ENCODE peak calls at places on chromosomes 4 and X, in four cellular contexts. O, G, N and S are unnamed samples.

GRCh38 chrX:143632625-143633387 is 3.1 kb downstream of the SLITRK4 start:
- DNase-seq in O (no peak), G (no peak), N (peak; percentile 1), S (no peak)

GRCh38 chrX:129577473-129577872 is 37.4 kb downstream of the OCRL start:
- DNase-seq in N (no peak), O (peak; percentile 74), G (peak; percentile 80), S (no peak)

GRCh38 chrX:56029188-56029587 is 203.0 kb upstream of the KLF8 start:
- DNase-seq in N (no peak), O (no peak), G (no peak), S (no peak)

GRCh38 chrX:130144509-130144908 is 21.1 kb downstream of the AIFM1 start:
- DNase-seq in G (no peak), O (peak; percentile 33), N (no peak), S (no peak)

GRCh38 chrX:153727108-153727931 is 2.7 kb downstream of the ABCD1 start:
- DNase-seq in G (no peak), O (no peak), N (no peak), S (peak; percentile 73)

GRCh38 chrX:73563740-73564073 is 710 bp downstream of the CHIC1 start:
- DNase-seq in O (peak; percentile 3), G (no peak), N (no peak), S (no peak)

GRCh38 chr4:98617358-98618047 is 40.9 kb downstream of the TSPAN5 start:
- DNase-seq in O (no peak), N (no peak), G (no peak), S (no peak)

GRCh38 chr4:7156273-7157139 is 35.8 kb upstream of the SORCS2 start:
- DNase-seq in G (peak; percentile 30), O (no peak), N (peak; percentile 53), S (peak; percentile 51)

GRCh38 chr4:113394730-113395530 is 345.5 kb downstream of the ANK2 start:
- DNase-seq in G (peak; percentile 76), N (peak; percentile 90), O (peak; percentile 60), S (peak; percentile 64)

GRCh38 chrX:119655125-119655524 is 37.8 kb downstream of the SEPTIN6 start:
- DNase-seq in O (peak; percentile 89), G (peak; percentile 43), N (no peak), S (peak; percentile 41)

GRCh38 chrX:264634-265455 is 16.3 kb upstream of the PLCXD1 start:
- DNase-seq in N (no peak), O (no peak), G (no peak), S (no peak)

GRCh38 chrX:153732406-153732805 is 7.8 kb downstream of the ABCD1 start:
- DNase-seq in N (no peak), G (no peak), O (no peak), S (no peak)

GRCh38 chr4:25178838-25179261 is 18.6 kb upstream of the SEPSECS start:
- DNase-seq in O (no peak), G (no peak), N (no peak), S (no peak)

GRCh38 chrX:17738002-17738713 is 865 bp downstream of the SCML1 start:
- DNase-seq in N (peak; percentile 19), G (no peak), O (peak; percentile 41), S (peak; percentile 52)

GRCh38 chrX:74924449-74925209 is 623 bp downstream of the NEXMIF start:
- DNase-seq in G (no peak), N (peak; percentile 28), O (peak; percentile 1), S (peak; percentile 33)

GRCh38 chr4:181308476-181309170 is 934.6 kb upstream of the TENM3 start:
- DNase-seq in G (no peak), N (no peak), O (no peak), S (no peak)

GRCh38 chrX:114800719-114801118 is 216.7 kb downstream of the IL13RA2 start:
- DNase-seq in G (peak; percentile 54), O (peak; percentile 2), N (no peak), S (no peak)

GRCh38 chr4:110005461-110006056 is 92.9 kb downstream of the EGF start:
- DNase-seq in O (peak; percentile 59), G (peak; percentile 65), N (peak; percentile 82), S (no peak)

GRCh38 chr4:21726255-21726815 is 222.2 kb downstream of the KCNIP4 start:
- DNase-seq in G (no peak), O (peak; percentile 49), N (no peak), S (no peak)

GRCh38 chrX:44043496-44043895 is 70.3 kb upstream of the NDP start:
- DNase-seq in N (no peak), O (peak; percentile 13), G (no peak), S (no peak)

GRCh38 chr4:155615054-155615887 is 51.4 kb upstream of the GUCY1A1 start:
- DNase-seq in G (no peak), N (no peak), O (no peak), S (no peak)

GRCh38 chr4:61994036-61994435 is 793.9 kb downstream of the ADGRL3 start:
- DNase-seq in G (no peak), N (no peak), O (peak; percentile 72), S (no peak)

GRCh38 chrX:152600853-152601635 is 36.7 kb upstream of the GABRQ start:
- DNase-seq in O (peak; percentile 3), N (peak; percentile 17), G (peak; percentile 11), S (no peak)

GRCh38 chr4:45944000-45944399 is 179.9 kb downstream of the GABRG1 start:
- DNase-seq in N (peak; percentile 8), G (peak; percentile 10), O (no peak), S (no peak)

GRCh38 chrX:36787787-36788186 is 220.4 kb upstream of the FAM47C start:
- DNase-seq in O (no peak), G (no peak), N (no peak), S (no peak)

GRCh38 chrX:103919336-103919682 is 43.1 kb upstream of the TMSB15B start:
- DNase-seq in O (peak; percentile 44), G (no peak), N (no peak), S (no peak)

GRCh38 chr4:104446431-104446925 is 48.2 kb downstream of the CXXC4 start:
- DNase-seq in G (no peak), O (no peak), N (no peak), S (no peak)

GRCh38 chr4:121764702-121765367 is at the start of gene SMIM43:
- DNase-seq in N (peak; percentile 49), G (no peak), O (no peak), S (peak; percentile 22)

GRCh38 chrX:56728321-56728720 is 722 bp upstream of the NBDY start:
- DNase-seq in O (no peak), N (peak; percentile 3), G (no peak), S (no peak)

GRCh38 chrX:33194876-33195433 is 16.4 kb downstream of the DMD start:
- DNase-seq in O (peak; percentile 2), N (no peak), G (no peak), S (no peak)

GRCh38 chr4:185820119-185821028 is 8.4 kb upstream of the SORBS2 start:
- DNase-seq in N (no peak), O (no peak), G (no peak), S (no peak)

GRCh38 chr4:114081783-114082182 is 102.3 kb upstream of the ARSJ start:
- DNase-seq in N (no peak), O (no peak), G (no peak), S (no peak)

DNA sequence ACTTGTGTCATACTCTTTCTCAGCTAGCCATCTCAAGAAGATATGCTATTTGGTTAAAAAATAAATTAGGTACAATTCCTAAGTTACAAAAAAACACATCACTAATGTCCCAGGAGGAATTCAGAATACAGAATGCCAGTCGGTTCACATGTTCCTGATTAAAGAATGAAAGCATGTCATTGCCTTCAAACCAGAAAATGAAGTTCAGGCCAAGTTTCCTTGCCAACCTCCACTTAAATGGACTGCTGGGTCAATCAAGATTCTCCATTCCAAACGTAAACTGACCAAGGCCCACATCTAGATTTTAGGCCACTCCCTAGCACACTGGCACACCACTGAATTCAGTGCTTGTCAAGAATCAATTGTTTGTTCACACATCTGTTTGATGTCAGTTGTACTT is 6.5 kb downstream of the PIGA start:
- DNase-seq in N (no peak), O (no peak), G (no peak), S (no peak)
- H3K27ac ChIP-seq in N (no peak overlapping the region), O (no peak overlapping the region), G (no peak overlapping the region), S (no peak overlapping the region)

DNA sequence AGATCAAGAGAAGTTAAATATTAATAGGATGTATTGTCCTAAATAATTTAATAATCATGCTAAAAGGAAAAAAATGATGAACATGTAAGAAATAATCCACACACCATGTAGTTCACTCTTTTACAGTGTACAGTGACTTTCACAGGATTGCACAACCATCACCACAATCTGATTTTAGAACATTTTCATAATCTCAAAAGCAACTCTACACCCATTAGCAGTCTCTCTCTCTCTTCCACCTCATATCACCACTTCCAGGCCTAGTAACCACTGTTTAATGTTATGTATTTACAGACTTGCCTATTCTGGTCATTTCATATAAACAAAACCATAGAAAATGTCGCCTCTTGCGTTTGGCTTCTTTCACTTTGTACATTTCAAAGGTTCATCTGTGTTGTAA is 153.4 kb downstream of the FSTL5 start:
- DNase-seq in G (no peak), N (no peak), O (peak; percentile 2), S (no peak)
- H3K27ac ChIP-seq in G (no peak overlapping the region), N (no peak overlapping the region), O (no peak overlapping the region), S (no peak overlapping the region)

GRCh38 chr4:2096073-2096609 is 37.0 kb downstream of the NAT8L start:
- DNase-seq in O (no peak), N (no peak), G (no peak), S (no peak)
- H3K27ac ChIP-seq in O (no peak overlapping the region), N (no peak overlapping the region), G (no peak overlapping the region), S (no peak overlapping the region)

GRCh38 chr4:168879178-168879577 is 130.9 kb downstream of the CBR4 start:
- DNase-seq in N (no peak), G (no peak), O (no peak), S (no peak)

GRCh38 chr4:168880087-168880675 is 129.9 kb downstream of the CBR4 start:
- DNase-seq in O (peak; percentile 80), G (no peak), N (no peak), S (no peak)

GRCh38 chr4:168877779-168878491 is 132.1 kb downstream of the CBR4 start:
- DNase-seq in O (no peak), N (no peak), G (no peak), S (peak; percentile 68)

GRCh38 chr4:168876106-168876505 is 133.9 kb downstream of the CBR4 start:
- DNase-seq in G (no peak), O (no peak), N (no peak), S (no peak)

DNA sequence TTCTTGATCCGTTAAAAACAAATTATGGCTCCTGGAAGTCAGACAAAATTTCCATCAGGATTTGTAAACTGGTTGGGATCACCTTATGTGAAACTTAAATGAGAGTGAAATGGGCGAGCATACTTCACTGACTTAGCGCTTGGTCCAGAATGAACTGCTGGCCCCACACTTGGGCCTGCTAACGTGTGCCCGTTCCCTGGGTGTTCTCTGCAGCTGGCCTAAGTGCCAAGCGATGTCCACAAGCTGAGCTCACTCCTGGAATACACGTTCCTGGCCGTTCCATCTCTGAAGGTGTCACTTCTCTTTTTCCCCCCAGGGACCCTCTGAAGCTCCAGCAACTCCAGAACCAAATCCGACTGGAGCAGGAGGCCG is 132.7 kb downstream of the CBR4 start:
- DNase-seq in N (no peak), G (no peak), O (no peak), S (no peak)
- H3K27ac ChIP-seq in N (no peak overlapping the region), G (no peak overlapping the region), O (peak overlapping the region; percentile 51), S (peak overlapping the region; percentile 69)

DNA sequence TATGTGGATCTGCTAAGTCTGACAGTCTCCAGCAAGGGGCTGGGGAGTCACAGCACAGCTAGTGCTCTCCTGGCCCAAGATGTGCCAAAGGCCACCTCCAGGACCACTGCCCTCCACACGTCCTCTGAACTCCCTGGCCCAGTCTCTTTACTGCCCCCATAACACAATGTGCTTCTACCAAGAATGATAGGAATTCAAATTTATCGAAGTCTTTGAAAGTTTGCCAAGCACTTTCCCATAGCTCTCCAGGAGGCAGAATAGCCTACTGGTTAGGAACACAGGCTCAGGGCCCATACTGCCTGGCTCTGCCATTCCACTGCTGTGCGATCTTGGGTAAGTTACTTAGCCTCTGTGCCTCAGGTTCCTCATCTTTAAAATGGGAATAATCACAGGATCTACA is 86.7 kb downstream of the NHSL2 start:
- DNase-seq in G (no peak), O (no peak), N (no peak), S (no peak)
- H3K27ac ChIP-seq in G (no peak overlapping the region), O (no peak overlapping the region), N (no peak overlapping the region), S (no peak overlapping the region)